ENCODE peak calls at places on chromosomes 7 and 10, in five cellular contexts. One of them, this sample, is unnamed.

GRCh38 chr7:5758286-5758685 is 23.2 kb downstream of the RNF216 start:
- DNase-seq in activated CD4-positive, alpha-beta T cell treated with anti-CD3 and anti-CD28 coated beads, Interleukin-2, amount 50 U/mL, for 4 hours: no peak
- DNase-seq in GM12892: no peak
- DNase-seq in upper lobe of right lung: no peak
- DNase-seq in HTR-8/SVneo: no peak
- DNase-seq in this sample: no peak

GRCh38 chr10:132866601-132867381 is 75.6 kb downstream of the CFAP46 start:
- DNase-seq in activated CD4-positive, alpha-beta T cell treated with anti-CD3 and anti-CD28 coated beads, Interleukin-2, amount 50 U/mL, for 4 hours: no peak
- DNase-seq in GM12892: no peak
- DNase-seq in upper lobe of right lung: peak
- DNase-seq in HTR-8/SVneo: no peak
- DNase-seq in this sample: no peak

GRCh38 chr7:21542891-21543527 is at the start of gene DNAH11:
- DNase-seq in activated CD4-positive, alpha-beta T cell treated with anti-CD3 and anti-CD28 coated beads, Interleukin-2, amount 50 U/mL, for 4 hours: no peak
- DNase-seq in upper lobe of right lung: peak
- DNase-seq in GM12892: no peak
- DNase-seq in HTR-8/SVneo: peak
- DNase-seq in this sample: no peak

GRCh38 chr7:98286093-98286525 is 4.6 kb downstream of the BRI3 start:
- DNase-seq in GM12892: no peak
- DNase-seq in activated CD4-positive, alpha-beta T cell treated with anti-CD3 and anti-CD28 coated beads, Interleukin-2, amount 50 U/mL, for 4 hours: no peak
- DNase-seq in HTR-8/SVneo: no peak
- DNase-seq in upper lobe of right lung: peak
- DNase-seq in this sample: no peak

GRCh38 chr10:116118851-116119250 is 154.2 kb downstream of the GFRA1 start:
- DNase-seq in GM12892: no peak
- DNase-seq in activated CD4-positive, alpha-beta T cell treated with anti-CD3 and anti-CD28 coated beads, Interleukin-2, amount 50 U/mL, for 4 hours: no peak
- DNase-seq in upper lobe of right lung: no peak
- DNase-seq in HTR-8/SVneo: no peak
- DNase-seq in this sample: no peak

GRCh38 chr10:133325761-133326463 is 10.8 kb downstream of the CALY start:
- DNase-seq in GM12892: no peak
- DNase-seq in activated CD4-positive, alpha-beta T cell treated with anti-CD3 and anti-CD28 coated beads, Interleukin-2, amount 50 U/mL, for 4 hours: no peak
- DNase-seq in HTR-8/SVneo: no peak
- DNase-seq in upper lobe of right lung: no peak
- DNase-seq in this sample: no peak

GRCh38 chr7:131899271-131900030 is 343.0 kb upstream of the PODXL start:
- DNase-seq in GM12892: no peak
- DNase-seq in upper lobe of right lung: no peak
- DNase-seq in HTR-8/SVneo: no peak
- DNase-seq in activated CD4-positive, alpha-beta T cell treated with anti-CD3 and anti-CD28 coated beads, Interleukin-2, amount 50 U/mL, for 4 hours: no peak
- DNase-seq in this sample: no peak

GRCh38 chr7:5523052-5523711 is 99.5 kb upstream of the TNRC18 start:
- DNase-seq in GM12892: no peak
- DNase-seq in upper lobe of right lung: no peak
- DNase-seq in HTR-8/SVneo: no peak
- DNase-seq in activated CD4-positive, alpha-beta T cell treated with anti-CD3 and anti-CD28 coated beads, Interleukin-2, amount 50 U/mL, for 4 hours: no peak
- DNase-seq in this sample: no peak

GRCh38 chr10:46540412-46541016 is 15.9 kb downstream of the GPRIN2 start:
- DNase-seq in GM12892: no peak
- DNase-seq in activated CD4-positive, alpha-beta T cell treated with anti-CD3 and anti-CD28 coated beads, Interleukin-2, amount 50 U/mL, for 4 hours: no peak
- DNase-seq in HTR-8/SVneo: no peak
- DNase-seq in upper lobe of right lung: peak
- DNase-seq in this sample: no peak

GRCh38 chr7:2623698-2624014 is 8.1 kb upstream of the TTYH3 start:
- DNase-seq in activated CD4-positive, alpha-beta T cell treated with anti-CD3 and anti-CD28 coated beads, Interleukin-2, amount 50 U/mL, for 4 hours: no peak
- DNase-seq in GM12892: no peak
- DNase-seq in upper lobe of right lung: no peak
- DNase-seq in HTR-8/SVneo: no peak
- DNase-seq in this sample: no peak

GRCh38 chr10:131500892-131501291 is 189.4 kb upstream of the TCERG1L start:
- DNase-seq in GM12892: no peak
- DNase-seq in upper lobe of right lung: no peak
- DNase-seq in HTR-8/SVneo: no peak
- DNase-seq in activated CD4-positive, alpha-beta T cell treated with anti-CD3 and anti-CD28 coated beads, Interleukin-2, amount 50 U/mL, for 4 hours: no peak
- DNase-seq in this sample: no peak

GRCh38 chr7:101410743-101411476 is 48.2 kb downstream of the COL26A1 start:
- DNase-seq in GM12892: peak
- DNase-seq in activated CD4-positive, alpha-beta T cell treated with anti-CD3 and anti-CD28 coated beads, Interleukin-2, amount 50 U/mL, for 4 hours: peak
- DNase-seq in upper lobe of right lung: no peak
- DNase-seq in HTR-8/SVneo: peak
- DNase-seq in this sample: peak

This sample was measured in D721Med.